ENCODE peak calls at places on chromosomes 1 and 21, in nine cellular contexts. J, K, T, F, E, Q, D, M and Z are unnamed samples. For H3K27me3 and H3K4me1, the result is how much of the 10 kb centered on the place peaks cover.

GRCh38 chr1:172658871-172659453 is at the start of gene FASLG:
- DNase-seq in J (no peak), K (no peak), T (no peak), F (no peak), E (no peak), Q (no peak), D (no peak), M (no peak), Z (no peak)

GRCh38 chr1:18091660-18092446 is 15.7 kb upstream of the IGSF21 start:
- DNase-seq in J (no peak), K (no peak), T (no peak), F (no peak), E (no peak), Q (peak), D (no peak), M (no peak), Z (peak)

GRCh38 chr1:37875833-37876232 is 16.4 kb upstream of the MTF1 start:
- DNase-seq in J (no peak), K (no peak), T (no peak), F (no peak), E (no peak), Q (no peak), D (no peak), M (no peak), Z (no peak)

GRCh38 chr1:173467426-173467825 is 9.7 kb upstream of the PRDX6 start:
- DNase-seq in J (no peak), K (no peak), T (no peak), F (no peak), E (no peak), Q (no peak), D (no peak), M (no peak), Z (no peak)

GRCh38 chr1:16351449-16351993 is 759 bp downstream of the FBXO42 start:
- DNase-seq in J (no peak), K (peak), T (no peak), F (no peak), E (no peak), Q (no peak), D (no peak), M (peak), Z (no peak)

GRCh38 chr1:41646186-41646585 is 161.7 kb upstream of the EDN2 start:
- DNase-seq in J (no peak), K (no peak), T (no peak), F (no peak), E (no peak), Q (no peak), D (no peak), M (no peak), Z (no peak)

GRCh38 chr1:59815892-59816291 is 1.1 kb downstream of the HOOK1 start:
- DNase-seq in J (no peak), K (no peak), T (no peak), F (no peak), E (no peak), Q (no peak), D (no peak), M (no peak), Z (no peak)

GRCh38 chr1:207825719-207826556 is 74.1 kb downstream of the CD46 start:
- DNase-seq in J (no peak), K (no peak), T (peak), F (peak), E (peak), Q (peak), D (no peak), M (peak), Z (peak)

GRCh38 chr21:36509966-36510742 is 30.2 kb upstream of the CLDN14 start:
- DNase-seq in J (no peak), K (peak), T (no peak), F (peak), E (no peak), Q (no peak), D (peak), M (no peak), Z (no peak)

GRCh38 chr1:244010191-244010590 is 40.9 kb upstream of the ZBTB18 start:
- DNase-seq in J (no peak), K (no peak), T (no peak), F (no peak), E (no peak), Q (no peak), D (no peak), M (no peak), Z (no peak)

GRCh38 chr21:44029460-44030087 is 17.5 kb downstream of the TRAPPC10 start:
- DNase-seq in J (no peak), K (no peak), T (no peak), F (no peak), E (no peak), Q (no peak), D (no peak), M (no peak), Z (no peak)

GRCh38 chr1:2049517-2050481 is at the start of gene PRKCZ:
- DNase-seq in J (peak), K (peak), T (peak), F (peak), E (peak), Q (no peak), D (peak), M (peak), Z (peak)

GRCh38 chr1:231202125-231202633 is 38.8 kb upstream of the GNPAT start:
- DNase-seq in J (no peak), K (no peak), T (no peak), F (no peak), E (no peak), Q (no peak), D (no peak), M (no peak), Z (no peak)

GRCh38 chr1:32195972-32196823 is 4.2 kb upstream of the CCDC28B start:
- DNase-seq in J (no peak), K (no peak), T (no peak), F (no peak), E (no peak), Q (no peak), D (no peak), M (no peak), Z (peak)

GRCh38 chr1:171550055-171550454 is 64.7 kb downstream of the PRRC2C start:
- DNase-seq in J (no peak), K (no peak), T (no peak), F (no peak), E (no peak), Q (no peak), D (no peak), M (no peak), Z (no peak)

GRCh38 chr1:234925440-234926251 is 203.0 kb downstream of the TOMM20 start:
- DNase-seq in J (peak), K (peak), T (no peak), F (no peak), E (no peak), Q (no peak), D (no peak), M (no peak), Z (peak)

GRCh38 chr1:88802950-88803349 is 88.4 kb downstream of the GTF2B start:
- DNase-seq in J (no peak), K (no peak), T (no peak), F (no peak), E (no peak), Q (no peak), D (no peak), M (no peak), Z (no peak)
- H3K27me3 ChIP-seq in J (under half), K (under half), T (under half), F (under half), E (under half), Q (under half), D (under half), M (under half), Z (under half)

GRCh38 chr1:28591708-28592313 is at the start of gene RAB42:
- DNase-seq in J (no peak), K (no peak), T (peak), F (peak), E (peak), Q (no peak), D (no peak), M (peak), Z (peak)

GRCh38 chr1:28595412-28596191 is 3.5 kb downstream of the RAB42 start:
- DNase-seq in J (no peak), K (no peak), T (no peak), F (no peak), E (no peak), Q (no peak), D (no peak), M (no peak), Z (no peak)

GRCh38 chr1:28594661-28595411 is 2.8 kb downstream of the RAB42 start:
- DNase-seq in J (no peak), K (no peak), T (no peak), F (no peak), E (no peak), Q (no peak), D (no peak), M (no peak), Z (no peak)

GRCh38 chr1:28592314-28593071 is 428 bp downstream of the RAB42 start:
- DNase-seq in J (no peak), K (no peak), T (peak), F (peak), E (no peak), Q (no peak), D (no peak), M (no peak), Z (no peak)
- TF ChIP-seq POLR2A in J (no peak), K (no peak), T (no peak), F (peak), E (no peak), Q (no peak), D (no peak), M (no peak), Z (no peak)

GRCh38 chr1:27066313-27066630 is 53.6 kb upstream of the TENT5B start:
- DNase-seq in J (no peak), K (no peak), T (no peak), F (no peak), E (no peak), Q (no peak), D (no peak), M (no peak), Z (no peak)

GRCh38 chr1:27074175-27074780 is 61.6 kb upstream of the TENT5B start:
- DNase-seq in J (no peak), K (no peak), T (no peak), F (no peak), E (no peak), Q (no peak), D (no peak), M (no peak), Z (no peak)

GRCh38 chr1:27070390-27071048 is 57.9 kb upstream of the TENT5B start:
- DNase-seq in J (no peak), K (no peak), T (no peak), F (no peak), E (no peak), Q (no peak), D (no peak), M (peak), Z (no peak)

GRCh38 chr1:27071049-27071416 is 58.4 kb upstream of the TENT5B start:
- DNase-seq in J (no peak), K (no peak), T (peak), F (no peak), E (peak), Q (no peak), D (no peak), M (peak), Z (peak)

DNA sequence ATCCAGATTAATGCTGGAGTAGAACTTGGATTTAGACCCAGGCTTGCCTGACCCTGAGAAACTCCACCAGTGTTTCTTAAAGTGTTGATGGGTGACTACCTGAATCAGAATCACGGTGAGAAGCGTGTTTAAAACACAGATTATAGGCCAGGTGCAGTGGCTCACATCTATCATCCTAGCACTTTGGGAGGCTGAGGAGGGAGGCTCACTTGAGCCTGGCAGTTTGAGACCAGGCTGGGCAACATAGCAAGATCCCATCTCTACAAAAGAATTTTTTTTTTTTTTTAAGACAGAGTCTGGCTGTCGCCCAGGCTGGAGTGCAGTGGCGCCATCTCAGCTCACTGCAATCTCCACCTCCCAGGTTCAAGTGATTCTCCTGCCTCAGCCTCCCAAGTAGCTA is 56.3 kb upstream of the TENT5B start:
- DNase-seq in J (no peak), K (no peak), T (no peak), F (no peak), E (no peak), Q (no peak), D (no peak), M (no peak), Z (no peak)
- H3K4me1 ChIP-seq in J (under half), K (under half), T (under half), F (under half), E (under half), Q (under half), D (under half), M (under half), Z (under half)

DNA sequence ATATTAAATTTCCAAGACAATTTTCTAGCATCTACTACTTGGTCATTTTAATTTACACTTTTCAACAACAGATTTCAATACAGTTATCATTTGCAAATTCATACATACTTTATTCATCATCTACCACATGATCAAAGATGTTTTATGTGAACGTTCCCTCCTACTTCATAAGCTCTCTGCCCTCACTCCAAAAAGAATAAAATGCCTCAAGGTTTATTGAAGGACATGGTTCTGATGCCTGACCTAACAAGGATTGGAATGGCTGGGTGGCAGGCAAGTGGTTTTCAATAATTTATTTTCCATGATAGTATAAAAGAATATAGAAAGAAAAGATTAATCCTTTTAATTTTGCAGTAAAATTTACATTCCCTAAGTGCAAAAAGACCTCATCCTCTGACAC is 5.4 kb downstream of the CDKN2C start:
- DNase-seq in J (no peak), K (no peak), T (no peak), F (no peak), E (no peak), Q (no peak), D (no peak), M (no peak), Z (no peak)
- H3K27me3 ChIP-seq in J (under half), K (under half), T (under half), F (under half), E (under half), Q (under half), D (under half), M (under half), Z (under half)

GRCh38 chr1:24903011-24903461 is 27.0 kb downstream of the RUNX3 start:
- DNase-seq in J (no peak), K (no peak), T (no peak), F (peak), E (no peak), Q (no peak), D (peak), M (no peak), Z (peak)
- TF ChIP-seq POLR2A in J (no peak), K (no peak), T (no peak), F (no peak), E (no peak), Q (no peak), D (no peak), M (no peak), Z (no peak)

DNA sequence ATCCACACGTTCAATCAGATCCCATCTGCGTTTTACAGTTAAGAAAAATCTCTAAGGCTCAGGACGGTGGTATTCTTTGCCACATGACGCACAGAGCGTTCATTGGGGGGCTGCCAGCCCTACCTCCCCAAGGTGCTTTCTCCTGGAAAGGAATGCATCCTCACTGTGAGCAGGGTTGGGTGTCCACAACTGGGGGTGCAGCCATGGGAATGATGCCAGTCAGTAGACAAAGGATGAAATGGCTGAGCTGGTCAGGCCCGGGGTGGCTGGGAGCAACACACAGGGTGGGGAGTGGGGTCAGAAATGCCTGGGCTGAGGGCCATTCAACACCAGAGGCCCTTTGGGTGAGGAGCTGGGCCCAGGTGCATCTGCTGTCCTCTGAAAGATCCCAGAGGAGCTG is 25.9 kb downstream of the OPTC start:
- DNase-seq in J (no peak), K (no peak), T (no peak), F (no peak), E (no peak), Q (no peak), D (no peak), M (no peak), Z (no peak)
- H3K4me1 ChIP-seq in J (under half), K (under half), T (under half), F (under half), E (under half), Q (under half), D (under half), M (under half), Z (under half)

GRCh38 chr1:48668339-48668738 is 108.4 kb downstream of the BEND5 start:
- DNase-seq in J (no peak), K (no peak), T (no peak), F (no peak), E (no peak), Q (no peak), D (no peak), M (no peak), Z (no peak)

GRCh38 chr1:48670234-48671020 is 106.3 kb downstream of the BEND5 start:
- DNase-seq in J (no peak), K (no peak), T (no peak), F (no peak), E (no peak), Q (no peak), D (no peak), M (no peak), Z (peak)

GRCh38 chr1:48671578-48671977 is 105.1 kb downstream of the BEND5 start:
- DNase-seq in J (no peak), K (no peak), T (no peak), F (no peak), E (no peak), Q (no peak), D (no peak), M (no peak), Z (no peak)

GRCh38 chr1:48665743-48666142 is 110.9 kb downstream of the BEND5 start:
- DNase-seq in J (no peak), K (no peak), T (no peak), F (no peak), E (no peak), Q (no peak), D (no peak), M (no peak), Z (no peak)

DNA sequence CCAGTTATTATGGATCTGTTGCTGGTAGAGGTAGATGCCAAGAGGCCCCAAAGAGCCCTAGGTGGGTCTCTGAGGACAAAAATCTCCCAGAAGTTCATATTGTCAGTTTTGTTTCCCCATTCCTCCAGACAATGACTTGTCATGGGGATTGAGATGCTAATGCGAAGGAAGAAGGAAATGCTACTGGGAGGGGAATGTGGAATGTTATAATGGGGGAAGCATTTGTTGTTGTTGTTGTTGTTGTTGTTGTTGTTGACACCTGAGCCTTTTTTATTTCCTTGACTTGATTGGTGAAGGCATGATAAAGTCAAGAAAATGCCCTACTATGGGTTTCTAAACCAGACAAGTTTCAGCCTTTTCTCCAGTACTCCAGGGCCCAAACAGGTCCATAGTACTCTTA is 108.9 kb downstream of the BEND5 start:
- DNase-seq in J (no peak), K (no peak), T (no peak), F (no peak), E (no peak), Q (no peak), D (no peak), M (no peak), Z (no peak)
- H3K27me3 ChIP-seq in J (half or more), K (under half), T (under half), F (under half), E (under half), Q (under half), D (under half), M (under half), Z (under half)